ENCODE peak calls at places on chromosomes 13 and 19, in seven cellular contexts. One of them, this sample, is unnamed.
A peak's percentile ranks its signal among the peaks of the same experiment; 100 is the strongest.

GRCh38 chr19:50500060-50500752 is 10.8 kb downstream of the JOSD2 start:
- DNase-seq in H9: peak; percentile 63
- DNase-seq in mesendoderm: peak; percentile 61
- DNase-seq in trophoblast cell: no peak
- DNase-seq in mesenchymal stem cell: peak; percentile 24
- DNase-seq in H1: no peak
- DNase-seq in neuronal stem cell: no peak
- DNase-seq in this sample: no peak

GRCh38 chr13:57740719-57741118 is 109.2 kb downstream of the PCDH17 start:
- DNase-seq in neuronal stem cell: no peak
- DNase-seq in mesenchymal stem cell: no peak
- DNase-seq in trophoblast cell: no peak
- DNase-seq in H1: no peak
- DNase-seq in mesendoderm: no peak
- DNase-seq in H9: no peak
- DNase-seq in this sample: no peak

GRCh38 chr13:32330438-32330837 is 15.1 kb downstream of the BRCA2 start:
- DNase-seq in mesenchymal stem cell: peak; percentile 88
- DNase-seq in H9: no peak
- DNase-seq in trophoblast cell: peak; percentile 11
- DNase-seq in mesendoderm: no peak
- DNase-seq in neuronal stem cell: no peak
- DNase-seq in H1: no peak
- DNase-seq in this sample: peak; percentile 71

GRCh38 chr13:42574435-42575311 is 721 bp downstream of the TNFSF11 start:
- DNase-seq in trophoblast cell: no peak
- DNase-seq in mesenchymal stem cell: peak; percentile 14
- DNase-seq in mesendoderm: peak; percentile 13
- DNase-seq in H9: peak; percentile 43
- DNase-seq in neuronal stem cell: no peak
- DNase-seq in H1: no peak
- DNase-seq in this sample: no peak

GRCh38 chr19:12990853-12991252 is 4.4 kb upstream of the NFIX start:
- DNase-seq in trophoblast cell: no peak
- DNase-seq in neuronal stem cell: no peak
- DNase-seq in mesendoderm: no peak
- DNase-seq in H9: no peak
- DNase-seq in H1: no peak
- DNase-seq in mesenchymal stem cell: no peak
- DNase-seq in this sample: no peak

GRCh38 chr13:98978280-98978679 is 416 bp upstream of the DOCK9 start:
- DNase-seq in neuronal stem cell: no peak
- DNase-seq in mesendoderm: no peak
- DNase-seq in H9: no peak
- DNase-seq in trophoblast cell: peak; percentile 69
- DNase-seq in H1: no peak
- DNase-seq in mesenchymal stem cell: peak; percentile 73
- DNase-seq in this sample: peak; percentile 90

GRCh38 chr19:42066075-42066754 is 3.8 kb downstream of the GRIK5 start:
- DNase-seq in mesenchymal stem cell: peak; percentile 25
- DNase-seq in H9: peak; percentile 68
- DNase-seq in neuronal stem cell: no peak
- DNase-seq in mesendoderm: peak; percentile 85
- DNase-seq in trophoblast cell: no peak
- DNase-seq in H1: peak; percentile 29
- DNase-seq in this sample: peak; percentile 19

GRCh38 chr19:6720369-6721112 is at the start of gene C3:
- DNase-seq in mesenchymal stem cell: peak; percentile 50
- DNase-seq in trophoblast cell: peak; percentile 24
- DNase-seq in mesendoderm: no peak
- DNase-seq in H9: no peak
- DNase-seq in neuronal stem cell: no peak
- DNase-seq in H1: no peak
- DNase-seq in this sample: peak; percentile 26

GRCh38 chr13:34164585-34164984 is 346.6 kb downstream of the RFC3 start:
- DNase-seq in neuronal stem cell: peak; percentile 26
- DNase-seq in H9: no peak
- DNase-seq in trophoblast cell: peak; percentile 57
- DNase-seq in mesenchymal stem cell: no peak
- DNase-seq in H1: no peak
- DNase-seq in mesendoderm: no peak
- DNase-seq in this sample: no peak

GRCh38 chr13:44649118-44649455 is 73.0 kb upstream of the TSC22D1 start:
- DNase-seq in mesenchymal stem cell: no peak
- DNase-seq in H1: peak; percentile 44
- DNase-seq in mesendoderm: peak; percentile 94
- DNase-seq in trophoblast cell: no peak
- DNase-seq in H9: peak; percentile 61
- DNase-seq in neuronal stem cell: no peak
- DNase-seq in this sample: no peak

GRCh38 chr13:94646904-94647303 is 45.2 kb downstream of the GPR180 start:
- DNase-seq in neuronal stem cell: no peak
- DNase-seq in H1: no peak
- DNase-seq in H9: no peak
- DNase-seq in mesendoderm: no peak
- DNase-seq in trophoblast cell: no peak
- DNase-seq in mesenchymal stem cell: no peak
- DNase-seq in this sample: no peak

GRCh38 chr13:99093997-99094396 is 106.7 kb upstream of the UBAC2 start:
- DNase-seq in mesendoderm: no peak
- DNase-seq in H9: no peak
- DNase-seq in trophoblast cell: no peak
- DNase-seq in H1: no peak
- DNase-seq in mesenchymal stem cell: no peak
- DNase-seq in neuronal stem cell: no peak
- DNase-seq in this sample: no peak

GRCh38 chr13:94433055-94433947 is 46.2 kb downstream of the DCT start:
- DNase-seq in mesenchymal stem cell: no peak
- DNase-seq in H1: peak; percentile 9
- DNase-seq in H9: peak; percentile 41
- DNase-seq in mesendoderm: peak; percentile 89
- DNase-seq in neuronal stem cell: no peak
- DNase-seq in trophoblast cell: peak; percentile 3
- DNase-seq in this sample: no peak

GRCh38 chr19:34357431-34357830 is 7.6 kb upstream of the GPI start:
- DNase-seq in mesendoderm: no peak
- DNase-seq in trophoblast cell: no peak
- DNase-seq in neuronal stem cell: no peak
- DNase-seq in mesenchymal stem cell: no peak
- DNase-seq in H9: no peak
- DNase-seq in H1: no peak
- DNase-seq in this sample: no peak

GRCh38 chr13:46622918-46623256 is 69.9 kb downstream of the LRCH1 start:
- DNase-seq in mesenchymal stem cell: peak; percentile 64
- DNase-seq in H1: no peak
- DNase-seq in neuronal stem cell: no peak
- DNase-seq in mesendoderm: no peak
- DNase-seq in H9: no peak
- DNase-seq in trophoblast cell: no peak
- DNase-seq in this sample: peak; percentile 84

GRCh38 chr13:25727250-25727649 is 324.6 kb downstream of the SHISA2 start:
- DNase-seq in H9: no peak
- DNase-seq in mesendoderm: no peak
- DNase-seq in trophoblast cell: no peak
- DNase-seq in neuronal stem cell: no peak
- DNase-seq in mesenchymal stem cell: no peak
- DNase-seq in H1: no peak
- DNase-seq in this sample: no peak

GRCh38 chr13:98938801-98939200 is 39.1 kb downstream of the DOCK9 start:
- DNase-seq in mesenchymal stem cell: no peak
- DNase-seq in neuronal stem cell: no peak
- DNase-seq in H9: peak; percentile 77
- DNase-seq in H1: no peak
- DNase-seq in mesendoderm: peak; percentile 73
- DNase-seq in trophoblast cell: no peak
- DNase-seq in this sample: no peak

GRCh38 chr19:33705860-33706259 is 84.1 kb downstream of the CHST8 start:
- DNase-seq in neuronal stem cell: no peak
- DNase-seq in mesenchymal stem cell: no peak
- DNase-seq in trophoblast cell: no peak
- DNase-seq in H9: no peak
- DNase-seq in mesendoderm: no peak
- DNase-seq in H1: no peak
- DNase-seq in this sample: no peak

GRCh38 chr19:751501-752341 is 809 bp downstream of the MISP start:
- DNase-seq in H1: no peak
- DNase-seq in mesendoderm: peak; percentile 44
- DNase-seq in trophoblast cell: peak; percentile 67
- DNase-seq in mesenchymal stem cell: peak; percentile 88
- DNase-seq in neuronal stem cell: no peak
- DNase-seq in H9: peak; percentile 31
- DNase-seq in this sample: peak; percentile 87

GRCh38 chr13:45068036-45069001 is 52.0 kb upstream of the GTF2F2 start:
- DNase-seq in H9: no peak
- DNase-seq in mesendoderm: no peak
- DNase-seq in neuronal stem cell: no peak
- DNase-seq in mesenchymal stem cell: no peak
- DNase-seq in H1: no peak
- DNase-seq in trophoblast cell: no peak
- DNase-seq in this sample: no peak

GRCh38 chr13:113666951-113667701 is at the start of gene GRK1:
- DNase-seq in neuronal stem cell: no peak
- DNase-seq in H1: no peak
- DNase-seq in H9: no peak
- DNase-seq in mesenchymal stem cell: no peak
- DNase-seq in trophoblast cell: no peak
- DNase-seq in mesendoderm: peak; percentile 47
- DNase-seq in this sample: no peak

GRCh38 chr19:406999-407491 is 1.9 kb downstream of the C2CD4C start:
- DNase-seq in trophoblast cell: no peak
- DNase-seq in H9: peak; percentile 44
- DNase-seq in neuronal stem cell: no peak
- DNase-seq in H1: no peak
- DNase-seq in mesenchymal stem cell: no peak
- DNase-seq in mesendoderm: no peak
- DNase-seq in this sample: no peak

DNA sequence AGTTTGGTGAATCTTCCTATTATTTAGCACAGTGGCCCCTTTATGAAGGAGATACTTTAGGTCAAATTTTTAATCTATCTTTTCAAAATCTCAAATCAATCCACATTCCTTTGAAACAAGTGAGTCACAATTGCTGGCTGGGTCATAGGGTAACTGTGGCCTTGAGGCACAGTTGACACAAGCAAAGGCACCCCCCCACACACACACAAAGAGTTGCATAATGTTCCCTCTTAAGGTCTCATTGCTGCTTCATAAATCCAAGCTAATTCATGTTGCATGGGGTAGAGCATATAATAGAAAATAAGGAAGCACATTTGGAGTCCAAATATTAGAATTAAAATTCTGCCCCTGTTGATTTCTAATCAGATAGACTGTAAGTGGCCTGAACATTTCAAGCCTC is 171.5 kb downstream of the DLEU7 start:
- DNase-seq in trophoblast cell: peak; percentile 13
- DNase-seq in mesendoderm: no peak
- DNase-seq in H9: no peak
- DNase-seq in mesenchymal stem cell: no peak
- DNase-seq in H1: no peak
- DNase-seq in neuronal stem cell: no peak
- DNase-seq in this sample: no peak
- H3K18ac ChIP-seq in trophoblast cell: no peak overlapping the region
- H3K18ac ChIP-seq in mesendoderm: no peak overlapping the region
- H3K18ac ChIP-seq in H9: no peak overlapping the region
- H3K18ac ChIP-seq in mesenchymal stem cell: no peak overlapping the region
- H3K18ac ChIP-seq in H1: no peak overlapping the region
- H3K18ac ChIP-seq in neuronal stem cell: no peak overlapping the region
- H3K18ac ChIP-seq in this sample: no peak overlapping the region

GRCh38 chr13:110812869-110813645 is 99.6 kb downstream of the ING1 start:
- DNase-seq in H1: no peak
- DNase-seq in mesendoderm: no peak
- DNase-seq in neuronal stem cell: no peak
- DNase-seq in H9: no peak
- DNase-seq in trophoblast cell: no peak
- DNase-seq in mesenchymal stem cell: no peak
- DNase-seq in this sample: no peak

GRCh38 chr13:110811751-110812110 is 98.2 kb downstream of the ING1 start:
- DNase-seq in mesenchymal stem cell: no peak
- DNase-seq in H1: no peak
- DNase-seq in trophoblast cell: no peak
- DNase-seq in H9: no peak
- DNase-seq in neuronal stem cell: no peak
- DNase-seq in mesendoderm: no peak
- DNase-seq in this sample: no peak

GRCh38 chr13:110812111-110812868 is 98.8 kb downstream of the ING1 start:
- DNase-seq in H9: peak; percentile 59
- DNase-seq in H1: no peak
- DNase-seq in mesenchymal stem cell: no peak
- DNase-seq in trophoblast cell: no peak
- DNase-seq in mesendoderm: peak; percentile 68
- DNase-seq in neuronal stem cell: no peak
- DNase-seq in this sample: no peak

GRCh38 chr13:110815471-110816204 is 99.2 kb downstream of the ANKRD10 start:
- DNase-seq in mesendoderm: no peak
- DNase-seq in trophoblast cell: no peak
- DNase-seq in neuronal stem cell: no peak
- DNase-seq in H1: no peak
- DNase-seq in H9: no peak
- DNase-seq in mesenchymal stem cell: no peak
- DNase-seq in this sample: no peak

GRCh38 chr13:110813646-110814624 is 100.4 kb downstream of the ING1 start:
- DNase-seq in neuronal stem cell: no peak
- DNase-seq in trophoblast cell: peak; percentile 38
- DNase-seq in H9: no peak
- DNase-seq in H1: no peak
- DNase-seq in mesendoderm: no peak
- DNase-seq in mesenchymal stem cell: no peak
- DNase-seq in this sample: no peak
- H3K18ac ChIP-seq in neuronal stem cell: peak overlapping the region; percentile 51
- H3K18ac ChIP-seq in trophoblast cell: no peak overlapping the region
- H3K18ac ChIP-seq in H9: no peak overlapping the region
- H3K18ac ChIP-seq in H1: no peak overlapping the region
- H3K18ac ChIP-seq in mesendoderm: no peak overlapping the region
- H3K18ac ChIP-seq in mesenchymal stem cell: no peak overlapping the region
- H3K18ac ChIP-seq in this sample: no peak overlapping the region

GRCh38 chr19:38535212-38535611 is 82.5 kb downstream of the MAP4K1 start:
- DNase-seq in H1: no peak
- DNase-seq in H9: no peak
- DNase-seq in mesenchymal stem cell: no peak
- DNase-seq in mesendoderm: no peak
- DNase-seq in neuronal stem cell: no peak
- DNase-seq in trophoblast cell: no peak
- DNase-seq in this sample: no peak
- H3K18ac ChIP-seq in H1: no peak overlapping the region
- H3K18ac ChIP-seq in H9: no peak overlapping the region
- H3K18ac ChIP-seq in mesenchymal stem cell: no peak overlapping the region
- H3K18ac ChIP-seq in mesendoderm: no peak overlapping the region
- H3K18ac ChIP-seq in neuronal stem cell: no peak overlapping the region
- H3K18ac ChIP-seq in trophoblast cell: no peak overlapping the region
- H3K18ac ChIP-seq in this sample: no peak overlapping the region

DNA sequence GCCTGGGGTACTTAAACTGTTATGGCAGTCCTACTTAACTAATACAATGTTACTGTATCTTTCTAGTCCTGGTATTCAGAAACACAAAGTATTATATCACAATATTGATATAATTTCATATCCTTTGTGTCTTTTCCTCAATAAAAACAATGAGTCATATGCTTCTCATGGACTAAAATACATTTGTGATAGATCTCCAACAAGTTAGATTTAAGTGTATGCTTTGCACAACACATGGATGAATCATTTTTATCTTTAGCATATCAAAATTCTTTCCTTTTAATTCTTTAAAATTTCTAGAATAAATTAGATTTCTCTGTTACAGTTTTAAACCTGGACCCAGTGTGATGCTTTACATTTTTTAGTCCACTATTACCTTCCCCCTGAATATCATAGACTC is 1357.8 kb upstream of the ATXN8OS start:
- DNase-seq in mesendoderm: no peak
- DNase-seq in H9: no peak
- DNase-seq in neuronal stem cell: no peak
- DNase-seq in mesenchymal stem cell: no peak
- DNase-seq in trophoblast cell: no peak
- DNase-seq in H1: no peak
- DNase-seq in this sample: no peak
- H3K18ac ChIP-seq in mesendoderm: no peak overlapping the region
- H3K18ac ChIP-seq in H9: no peak overlapping the region
- H3K18ac ChIP-seq in neuronal stem cell: no peak overlapping the region
- H3K18ac ChIP-seq in mesenchymal stem cell: no peak overlapping the region
- H3K18ac ChIP-seq in trophoblast cell: no peak overlapping the region
- H3K18ac ChIP-seq in H1: no peak overlapping the region
- H3K18ac ChIP-seq in this sample: no peak overlapping the region